ENCODE peak calls at places on chromosomes 11 and 22, in nine cellular contexts. B is NAMALWA; M is CD8-positive, alpha-beta memory T cell; Y is NCI-H1105 treated with DMSO at 0.1 percent for 48 hours; J is MCF 10A; A is Right ventricle myocardium inferior; Z is esophagus squamous epithelium; U is heart left ventricle; R is astrocyte. L is an unnamed sample.

GRCh38 chr22:42856179-42856864 is 751 bp downstream of the ARFGAP3 start:
- DNase-seq in Z (no peak), Y (peak; percentile 33), A (peak; percentile 72), B (peak; percentile 52), R (no peak), M (peak; percentile 57), J (no peak), U (peak; percentile 81), L (peak; percentile 76)

GRCh38 chr11:18067372-18067771 is 21.3 kb upstream of the TPH1 start:
- DNase-seq in Z (no peak), R (no peak), U (no peak), J (no peak), B (no peak), M (no peak), Y (no peak), A (no peak), L (no peak)

GRCh38 chr11:59176330-59176729 is 4.4 kb downstream of the DTX4 start:
- DNase-seq in R (no peak), A (no peak), B (no peak), M (no peak), J (peak; percentile 52), Y (no peak), Z (no peak), U (no peak), L (no peak)

GRCh38 chr22:42091446-42091764 is 833 bp upstream of the NDUFA6 start:
- DNase-seq in J (no peak), Z (no peak), B (no peak), Y (no peak), A (no peak), U (no peak), R (no peak), M (no peak), L (no peak)

GRCh38 chr22:49668402-49668801 is 159.3 kb downstream of the BRD1 start:
- DNase-seq in A (peak; percentile 40), Y (no peak), Z (no peak), U (no peak), J (no peak), R (no peak), M (no peak), B (no peak), L (no peak)

GRCh38 chr22:24230911-24231656 is 13.8 kb downstream of the GGT5 start:
- DNase-seq in M (peak; percentile 52), Z (no peak), B (peak; percentile 72), A (no peak), J (no peak), Y (no peak), U (no peak), R (no peak), L (peak; percentile 40)

GRCh38 chr11:76209956-76210885 is 3.9 kb upstream of the WNT11 start:
- DNase-seq in B (no peak), M (no peak), J (no peak), A (peak; percentile 83), R (peak; percentile 66), Y (peak; percentile 50), U (peak; percentile 62), Z (no peak), L (peak; percentile 86)

GRCh38 chr11:129840236-129840635 is 24.6 kb downstream of the TMEM45B start:
- DNase-seq in Z (no peak), A (no peak), B (no peak), U (no peak), M (no peak), J (no peak), Y (no peak), R (no peak), L (no peak)

GRCh38 chr11:109914809-109915653 is 178.2 kb upstream of the ZC3H12C start:
- DNase-seq in J (peak; percentile 75), B (no peak), M (no peak), Y (no peak), Z (no peak), U (no peak), A (no peak), R (peak; percentile 60), L (no peak)

GRCh38 chr11:12914401-12914912 is 94.7 kb upstream of the RASSF10 start:
- DNase-seq in Z (no peak), U (peak; percentile 90), M (no peak), Y (peak; percentile 13), A (peak; percentile 85), J (peak; percentile 16), B (peak; percentile 41), R (peak; percentile 18), L (peak; percentile 49)

GRCh38 chr22:39236321-39237275 is 8.2 kb downstream of the PDGFB start:
- DNase-seq in R (no peak), A (no peak), U (peak; percentile 91), M (peak; percentile 41), B (no peak), Y (peak; percentile 78), J (no peak), Z (no peak), L (no peak)

L was measured in hepatocyte.